ENCODE peak calls at places on chromosome 16, in four cellular contexts. One of them, this sample, is unnamed. For H3K36me3, the result is how much of the 10 kb centered on the place peaks cover.

GRCh38 chr16:83002351-83003334 is 375.9 kb downstream of the CDH13 start:
- DNase-seq in CD8-positive, alpha-beta T cell: no peak
- DNase-seq in left ventricle myocardium inferior: no peak
- DNase-seq in aorta: no peak
- DNase-seq in this sample: peak

GRCh38 chr16:7083086-7083485 is 249.6 kb upstream of the RBFOX1 start:
- DNase-seq in CD8-positive, alpha-beta T cell: no peak
- DNase-seq in left ventricle myocardium inferior: no peak
- DNase-seq in aorta: no peak
- DNase-seq in this sample: no peak

GRCh38 chr16:75648265-75649076 is 898 bp downstream of the TERF2IP start:
- DNase-seq in CD8-positive, alpha-beta T cell: peak
- DNase-seq in left ventricle myocardium inferior: peak
- DNase-seq in aorta: peak
- DNase-seq in this sample: peak

GRCh38 chr16:17211797-17212196 is 259.0 kb downstream of the XYLT1 start:
- DNase-seq in CD8-positive, alpha-beta T cell: peak
- DNase-seq in left ventricle myocardium inferior: no peak
- DNase-seq in aorta: no peak
- DNase-seq in this sample: no peak

GRCh38 chr16:3074860-3075545 is 9.6 kb downstream of the IL32 start:
- DNase-seq in CD8-positive, alpha-beta T cell: peak
- DNase-seq in left ventricle myocardium inferior: no peak
- DNase-seq in aorta: no peak
- DNase-seq in this sample: no peak

GRCh38 chr16:88888778-88889387 is 22.4 kb upstream of the PABPN1L start:
- DNase-seq in CD8-positive, alpha-beta T cell: no peak
- DNase-seq in left ventricle myocardium inferior: peak
- DNase-seq in aorta: no peak
- DNase-seq in this sample: no peak

GRCh38 chr16:77117687-77118086 is 73.3 kb upstream of the MON1B start:
- DNase-seq in CD8-positive, alpha-beta T cell: no peak
- DNase-seq in left ventricle myocardium inferior: no peak
- DNase-seq in aorta: no peak
- DNase-seq in this sample: no peak

GRCh38 chr16:12573300-12573699 is 230.4 kb downstream of the CPPED1 start:
- DNase-seq in CD8-positive, alpha-beta T cell: no peak
- DNase-seq in left ventricle myocardium inferior: no peak
- DNase-seq in aorta: peak
- DNase-seq in this sample: no peak

GRCh38 chr16:27169511-27170071 is 33.7 kb upstream of the KDM8 start:
- DNase-seq in CD8-positive, alpha-beta T cell: peak
- DNase-seq in left ventricle myocardium inferior: no peak
- DNase-seq in aorta: peak
- DNase-seq in this sample: no peak

GRCh38 chr16:8569650-8570338 is 20.5 kb downstream of the TMEM114 start:
- DNase-seq in CD8-positive, alpha-beta T cell: no peak
- DNase-seq in left ventricle myocardium inferior: no peak
- DNase-seq in aorta: no peak
- DNase-seq in this sample: no peak

GRCh38 chr16:80985611-80986010 is 21.1 kb downstream of the CMC2 start:
- DNase-seq in CD8-positive, alpha-beta T cell: no peak
- DNase-seq in left ventricle myocardium inferior: no peak
- DNase-seq in aorta: no peak
- DNase-seq in this sample: no peak
- H3K27ac ChIP-seq in CD8-positive, alpha-beta T cell: no peak
- H3K27ac ChIP-seq in left ventricle myocardium inferior: no peak
- H3K27ac ChIP-seq in aorta: no peak
- H3K27ac ChIP-seq in this sample: no peak

GRCh38 chr16:84833142-84833495 is 13.3 kb downstream of the CRISPLD2 start:
- DNase-seq in CD8-positive, alpha-beta T cell: no peak
- DNase-seq in left ventricle myocardium inferior: no peak
- DNase-seq in aorta: no peak
- DNase-seq in this sample: no peak
- H3K4me3 ChIP-seq in CD8-positive, alpha-beta T cell: no peak
- H3K4me3 ChIP-seq in left ventricle myocardium inferior: peak
- H3K4me3 ChIP-seq in aorta: no peak
- H3K4me3 ChIP-seq in this sample: no peak

DNA sequence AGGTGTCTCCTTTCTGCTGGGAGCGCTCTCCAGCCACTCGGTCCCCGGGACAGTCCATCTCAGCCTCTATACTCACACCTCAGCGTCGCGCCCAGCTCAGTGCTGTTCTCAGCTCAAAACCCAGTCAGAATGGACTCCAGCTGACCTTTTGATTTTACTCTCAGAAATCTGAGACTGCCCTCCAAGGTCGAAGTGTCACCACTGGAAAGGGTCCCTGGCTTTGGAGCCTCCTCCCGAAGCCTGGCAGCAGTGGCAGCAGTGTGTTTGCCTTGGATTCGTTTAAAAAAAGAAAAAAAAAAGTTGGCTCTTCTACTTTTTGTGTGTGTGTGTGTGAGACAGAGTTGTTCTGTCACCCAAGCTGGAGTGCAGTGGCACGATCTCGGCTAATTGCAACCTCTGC is 10.4 kb downstream of the KLHL36 start:
- DNase-seq in CD8-positive, alpha-beta T cell: no peak
- DNase-seq in left ventricle myocardium inferior: no peak
- DNase-seq in aorta: no peak
- DNase-seq in this sample: no peak
- H3K36me3 ChIP-seq in CD8-positive, alpha-beta T cell: half or more
- H3K36me3 ChIP-seq in left ventricle myocardium inferior: half or more
- H3K36me3 ChIP-seq in aorta: under half
- H3K36me3 ChIP-seq in this sample: half or more

GRCh38 chr16:2072926-2073325 is 25.1 kb downstream of the TSC2 start:
- DNase-seq in CD8-positive, alpha-beta T cell: no peak
- DNase-seq in left ventricle myocardium inferior: no peak
- DNase-seq in aorta: no peak
- DNase-seq in this sample: no peak
- H3K27ac ChIP-seq in CD8-positive, alpha-beta T cell: no peak
- H3K27ac ChIP-seq in left ventricle myocardium inferior: no peak
- H3K27ac ChIP-seq in aorta: no peak
- H3K27ac ChIP-seq in this sample: no peak

GRCh38 chr16:10964039-10964890 is 19.9 kb downstream of the CLEC16A start:
- DNase-seq in CD8-positive, alpha-beta T cell: peak
- DNase-seq in left ventricle myocardium inferior: peak
- DNase-seq in aorta: peak
- DNase-seq in this sample: peak
- H3K4me3 ChIP-seq in CD8-positive, alpha-beta T cell: no peak
- H3K4me3 ChIP-seq in left ventricle myocardium inferior: no peak
- H3K4me3 ChIP-seq in aorta: no peak
- H3K4me3 ChIP-seq in this sample: no peak

GRCh38 chr16:57432989-57433388 is 14.2 kb downstream of the CIAPIN1 start:
- DNase-seq in CD8-positive, alpha-beta T cell: no peak
- DNase-seq in left ventricle myocardium inferior: no peak
- DNase-seq in aorta: no peak
- DNase-seq in this sample: no peak
- H3K36me3 ChIP-seq in CD8-positive, alpha-beta T cell: under half
- H3K36me3 ChIP-seq in left ventricle myocardium inferior: half or more
- H3K36me3 ChIP-seq in aorta: under half
- H3K36me3 ChIP-seq in this sample: half or more

GRCh38 chr16:81314603-81315270 is at the start of gene GAN:
- DNase-seq in CD8-positive, alpha-beta T cell: peak
- DNase-seq in left ventricle myocardium inferior: peak
- DNase-seq in aorta: peak
- DNase-seq in this sample: peak

GRCh38 chr16:81315271-81316175 is 761 bp downstream of the GAN start:
- DNase-seq in CD8-positive, alpha-beta T cell: peak
- DNase-seq in left ventricle myocardium inferior: peak
- DNase-seq in aorta: peak
- DNase-seq in this sample: peak

GRCh38 chr16:81311762-81312161 is 3.0 kb upstream of the GAN start:
- DNase-seq in CD8-positive, alpha-beta T cell: no peak
- DNase-seq in left ventricle myocardium inferior: no peak
- DNase-seq in aorta: no peak
- DNase-seq in this sample: no peak

GRCh38 chr16:81316176-81316496 is 1.4 kb downstream of the GAN start:
- DNase-seq in CD8-positive, alpha-beta T cell: no peak
- DNase-seq in left ventricle myocardium inferior: no peak
- DNase-seq in aorta: no peak
- DNase-seq in this sample: no peak

DNA sequence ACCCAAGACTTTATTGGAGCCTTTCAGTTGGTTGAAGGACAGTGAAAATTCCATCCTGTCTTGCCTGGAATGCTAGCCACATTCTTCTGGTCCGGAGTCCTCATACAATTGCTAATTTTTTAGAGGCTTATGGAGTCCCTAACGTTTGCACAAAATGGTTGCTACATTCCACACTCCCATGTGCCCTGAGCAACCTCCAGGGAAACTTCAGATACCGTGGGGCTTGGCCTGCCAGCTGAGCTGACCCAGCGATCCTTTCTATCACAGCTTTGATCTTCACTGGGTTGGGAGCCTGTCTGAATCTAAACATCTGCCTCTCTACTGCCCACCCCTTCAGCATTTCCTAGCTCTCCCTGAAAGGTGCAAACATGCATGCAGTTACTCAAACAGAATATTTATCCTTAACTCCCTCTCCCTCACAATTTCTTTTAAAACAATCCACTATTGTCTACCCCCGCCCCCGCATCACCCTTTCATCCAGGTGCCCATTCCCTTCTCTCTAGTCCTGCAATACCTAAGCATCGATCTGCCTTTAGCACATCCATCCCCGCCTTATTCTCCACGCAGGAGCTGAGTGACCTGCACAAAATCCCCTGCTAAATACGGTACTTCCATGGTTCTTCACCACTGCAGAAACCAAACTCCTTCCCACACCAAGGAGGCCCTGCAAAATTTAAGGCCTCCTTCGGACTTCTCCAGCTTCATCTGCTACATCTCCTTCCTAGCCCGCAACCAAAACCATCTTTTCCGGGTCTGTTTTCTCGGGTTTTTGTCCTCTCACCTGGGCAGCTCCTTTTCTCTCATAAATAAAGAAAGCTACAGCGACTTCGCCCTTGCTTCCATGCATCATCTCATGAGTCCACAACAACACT is 795 bp upstream of the GAN start:
- DNase-seq in CD8-positive, alpha-beta T cell: no peak
- DNase-seq in left ventricle myocardium inferior: no peak
- DNase-seq in aorta: no peak
- DNase-seq in this sample: peak
- H3K27ac ChIP-seq in CD8-positive, alpha-beta T cell: peak
- H3K27ac ChIP-seq in left ventricle myocardium inferior: peak
- H3K27ac ChIP-seq in aorta: no peak
- H3K27ac ChIP-seq in this sample: no peak

DNA sequence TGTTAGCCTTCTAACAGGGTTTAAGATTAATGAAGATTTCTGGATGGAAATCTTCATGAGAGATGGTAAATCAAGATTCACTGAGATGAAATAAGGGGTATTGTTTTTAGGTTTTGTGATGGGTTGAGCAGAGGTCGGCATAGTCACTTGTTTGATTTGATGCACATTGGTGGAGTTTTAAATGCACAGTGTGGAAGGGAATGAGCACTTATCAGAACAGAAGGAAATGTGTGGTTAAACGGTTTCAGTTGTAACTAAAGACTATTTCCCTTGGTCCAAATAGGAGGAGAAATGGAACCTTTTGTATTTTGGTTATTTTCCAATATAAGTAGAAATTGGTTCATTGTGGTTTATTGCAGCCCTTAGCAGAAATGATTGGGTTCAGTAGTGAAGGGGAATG is 34.1 kb downstream of the CBFB start:
- DNase-seq in CD8-positive, alpha-beta T cell: no peak
- DNase-seq in left ventricle myocardium inferior: no peak
- DNase-seq in aorta: no peak
- DNase-seq in this sample: no peak
- H3K4me3 ChIP-seq in CD8-positive, alpha-beta T cell: no peak
- H3K4me3 ChIP-seq in left ventricle myocardium inferior: no peak
- H3K4me3 ChIP-seq in aorta: no peak
- H3K4me3 ChIP-seq in this sample: no peak

GRCh38 chr16:1320658-1321240 is 11.3 kb downstream of the UBE2I start:
- DNase-seq in CD8-positive, alpha-beta T cell: no peak
- DNase-seq in left ventricle myocardium inferior: no peak
- DNase-seq in aorta: no peak
- DNase-seq in this sample: no peak
- H3K36me3 ChIP-seq in CD8-positive, alpha-beta T cell: half or more
- H3K36me3 ChIP-seq in left ventricle myocardium inferior: half or more
- H3K36me3 ChIP-seq in aorta: under half
- H3K36me3 ChIP-seq in this sample: half or more

DNA sequence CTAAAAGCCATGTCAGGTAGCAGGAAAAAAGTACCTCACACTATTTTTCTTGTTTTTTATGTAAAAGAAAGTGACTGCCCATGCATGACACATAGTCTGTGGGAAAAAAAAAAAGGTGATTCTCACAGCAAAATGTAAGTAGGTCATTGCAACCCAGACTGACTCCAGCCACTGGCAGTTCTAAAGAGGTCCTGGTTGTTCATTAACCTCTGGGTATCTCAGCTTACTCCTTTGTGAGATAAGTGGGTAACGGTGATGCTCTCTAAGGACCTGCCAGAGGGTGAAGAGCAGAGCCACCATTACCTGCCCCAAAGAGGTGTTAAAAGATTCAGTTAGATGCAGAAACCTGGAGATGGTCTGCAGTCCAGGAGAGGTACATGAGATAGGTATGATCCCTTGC is 531.9 kb downstream of the GRIN2A start:
- DNase-seq in CD8-positive, alpha-beta T cell: no peak
- DNase-seq in left ventricle myocardium inferior: no peak
- DNase-seq in aorta: no peak
- DNase-seq in this sample: no peak
- H3K27ac ChIP-seq in CD8-positive, alpha-beta T cell: no peak
- H3K27ac ChIP-seq in left ventricle myocardium inferior: no peak
- H3K27ac ChIP-seq in aorta: no peak
- H3K27ac ChIP-seq in this sample: no peak

This sample was measured in SJSA1.